ENCODE peak calls at places on chromosomes 12 and 14, in five cellular contexts. S is pancreas; V is astrocyte; W is retinal pigment epithelial cell; R is CD8-positive, alpha-beta memory T cell. C is an unnamed sample.

GRCh38 chr12:77689510-77690086 is 141.1 kb upstream of the NAV3 start:
- DNase-seq in S (no peak), V (no peak), W (no peak), R (no peak), C (no peak)

GRCh38 chr12:66502911-66503310 is 176.0 kb downstream of the GRIP1 start:
- DNase-seq in S (no peak), V (no peak), W (no peak), R (no peak), C (no peak)

GRCh38 chr14:95564060-95564459 is 29.2 kb downstream of the GLRX5 start:
- DNase-seq in S (peak; percentile 80), V (peak; percentile 46), W (no peak), R (no peak), C (no peak)

GRCh38 chr12:124581299-124581698 is 13.9 kb upstream of the NCOR2 start:
- DNase-seq in S (no peak), V (peak; percentile 76), W (no peak), R (no peak), C (no peak)

GRCh38 chr14:24310666-24311604 is at the start of gene LTB4R:
- DNase-seq in S (peak; percentile 90), V (peak; percentile 72), W (peak; percentile 45), R (peak; percentile 77), C (no peak)

GRCh38 chr12:87382959-87383591 is 646.1 kb downstream of the C12orf50 start:
- DNase-seq in S (no peak), V (no peak), W (no peak), R (no peak), C (no peak)

GRCh38 chr12:45605624-45606023 is 123.9 kb upstream of the ARID2 start:
- DNase-seq in S (no peak), V (no peak), W (no peak), R (no peak), C (no peak)

GRCh38 chr14:97224016-97224415 is 426.8 kb downstream of the VRK1 start:
- DNase-seq in S (no peak), V (no peak), W (no peak), R (no peak), C (no peak)

GRCh38 chr12:104055686-104056388 is 5.8 kb upstream of the GLT8D2 start:
- DNase-seq in S (peak; percentile 87), V (peak; percentile 42), W (no peak), R (no peak), C (no peak)

GRCh38 chr12:2537868-2538541 is 256.8 kb upstream of the FKBP4 start:
- DNase-seq in S (no peak), V (no peak), W (no peak), R (no peak), C (no peak)

GRCh38 chr12:30795660-30796507 is 41.1 kb upstream of the CAPRIN2 start:
- DNase-seq in S (peak; percentile 46), V (peak; percentile 77), W (no peak), R (peak; percentile 57), C (no peak)

GRCh38 chr12:52335598-52336262 is 14.5 kb upstream of the KRT83 start:
- DNase-seq in S (peak; percentile 62), V (no peak), W (no peak), R (no peak), C (no peak)
- H3K4me3 ChIP-seq in S (no peak overlapping the region), V (no peak overlapping the region), W (no peak overlapping the region), R (no peak overlapping the region), C (no peak overlapping the region)

DNA sequence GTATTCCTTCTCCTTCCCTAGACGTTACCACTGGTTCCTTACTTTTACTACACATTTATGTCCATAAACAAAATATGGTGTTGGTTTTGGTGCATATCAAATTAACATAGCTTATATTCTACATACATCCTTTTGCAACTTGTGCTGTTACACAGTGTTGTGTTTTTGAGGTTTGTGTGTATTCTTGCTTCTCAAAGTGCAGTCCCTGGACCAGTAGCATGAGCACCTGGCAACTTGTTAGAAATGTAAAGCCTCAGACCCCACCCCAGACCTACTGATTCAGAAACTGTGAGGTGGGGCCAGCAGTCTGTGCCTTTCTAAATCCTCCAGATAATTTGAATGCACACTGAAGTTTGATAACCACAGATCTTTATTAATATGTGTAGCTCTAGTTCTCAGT is 65.9 kb downstream of the RNFT2 start:
- DNase-seq in S (no peak), V (no peak), W (no peak), R (no peak), C (peak; percentile 51)
- H3K4me3 ChIP-seq in S (no peak overlapping the region), V (no peak overlapping the region), W (no peak overlapping the region), R (no peak overlapping the region), C (no peak overlapping the region)

GRCh38 chr14:61877050-61877390 is 114.8 kb downstream of the SNAPC1 start:
- DNase-seq in S (no peak), V (no peak), W (no peak), R (no peak), C (no peak)

GRCh38 chr14:61875483-61875882 is 113.3 kb downstream of the SNAPC1 start:
- DNase-seq in S (no peak), V (no peak), W (no peak), R (no peak), C (no peak)

GRCh38 chr14:61877768-61878167 is 115.5 kb downstream of the SNAPC1 start:
- DNase-seq in S (no peak), V (no peak), W (no peak), R (no peak), C (no peak)

GRCh38 chr14:61872452-61872851 is 110.2 kb downstream of the SNAPC1 start:
- DNase-seq in S (no peak), V (no peak), W (no peak), R (no peak), C (no peak)

DNA sequence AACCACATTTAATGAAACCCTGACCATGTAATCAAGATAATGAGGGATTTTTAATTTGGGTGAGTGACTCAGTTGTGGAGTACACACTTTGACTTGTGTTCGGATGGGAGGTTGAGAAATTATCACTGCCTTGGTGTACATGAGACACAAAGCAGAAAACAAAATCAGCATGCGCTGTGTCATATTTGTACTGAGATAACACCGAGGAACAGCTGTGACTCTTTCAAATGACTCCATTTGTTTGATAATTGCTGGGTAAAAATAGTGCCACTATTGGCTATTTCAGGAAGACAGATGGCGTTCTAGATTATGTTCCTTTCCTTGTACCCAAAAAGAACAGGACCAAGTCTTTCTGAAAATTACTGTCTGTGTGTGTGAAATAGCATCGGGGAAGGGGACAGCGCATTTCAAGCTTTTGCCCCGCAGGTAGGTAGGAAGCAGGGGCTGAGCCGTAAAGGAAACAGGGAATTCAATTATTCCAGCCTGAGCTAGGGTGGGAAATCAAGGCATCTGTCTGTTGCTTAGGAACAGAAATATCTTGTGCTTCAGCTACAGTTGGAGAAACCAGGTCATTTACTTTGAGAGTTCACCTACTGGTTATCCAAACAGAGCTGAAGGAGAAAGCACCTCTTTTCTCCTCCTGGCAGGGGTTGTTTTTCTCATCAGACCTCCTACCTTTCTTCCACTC is 114.3 kb downstream of the SNAPC1 start:
- DNase-seq in S (no peak), V (no peak), W (no peak), R (no peak), C (no peak)
- H3K4me3 ChIP-seq in S (no peak overlapping the region), V (no peak overlapping the region), W (no peak overlapping the region), R (no peak overlapping the region), C (no peak overlapping the region)

DNA sequence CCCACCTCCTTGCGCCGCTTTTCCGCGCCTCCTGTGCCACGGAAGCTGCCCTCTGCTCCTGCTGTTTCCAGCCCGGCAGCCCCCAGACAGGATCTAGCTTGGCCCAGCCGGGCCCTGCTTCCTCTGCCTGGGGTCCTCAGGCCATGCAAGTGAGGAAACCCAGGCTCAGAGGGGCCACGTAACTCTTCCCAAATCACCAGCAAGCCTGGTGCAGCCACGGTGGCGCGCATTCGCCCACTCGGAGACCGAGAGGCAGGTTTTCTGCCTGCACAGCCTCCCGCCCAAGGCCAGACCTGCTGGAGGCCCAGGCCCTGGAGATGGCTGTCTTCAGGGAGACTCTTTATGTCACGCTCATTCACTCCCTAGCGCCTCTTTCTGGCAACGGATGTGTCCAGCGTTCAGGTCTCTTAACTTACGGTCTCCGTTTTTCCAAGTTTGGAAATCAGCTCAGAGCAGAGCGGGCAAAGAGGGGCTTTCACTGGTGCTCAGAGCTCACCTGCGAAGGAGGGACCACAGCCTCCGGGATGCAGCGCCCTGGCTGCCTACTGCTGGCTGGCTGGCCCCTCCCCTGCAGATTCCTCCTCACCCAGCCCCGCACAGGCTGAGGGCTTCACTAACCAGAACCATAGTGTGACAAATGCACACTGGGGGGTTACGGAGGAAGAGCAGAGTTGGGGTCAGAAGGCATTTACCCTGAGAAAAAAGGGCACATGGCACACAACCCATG is 20.6 kb upstream of the CEP170B start:
- DNase-seq in S (no peak), V (no peak), W (no peak), R (no peak), C (no peak)
- H3K4me3 ChIP-seq in S (peak overlapping the region; percentile 39), V (no peak overlapping the region), W (peak overlapping the region; percentile 29), R (no peak overlapping the region), C (no peak overlapping the region)

GRCh38 chr12:109768901-109769670 is 55.5 kb downstream of the FAM222A start:
- DNase-seq in S (no peak), V (no peak), W (no peak), R (no peak), C (no peak)
- H3K4me3 ChIP-seq in S (no peak overlapping the region), V (no peak overlapping the region), W (no peak overlapping the region), R (no peak overlapping the region), C (no peak overlapping the region)

DNA sequence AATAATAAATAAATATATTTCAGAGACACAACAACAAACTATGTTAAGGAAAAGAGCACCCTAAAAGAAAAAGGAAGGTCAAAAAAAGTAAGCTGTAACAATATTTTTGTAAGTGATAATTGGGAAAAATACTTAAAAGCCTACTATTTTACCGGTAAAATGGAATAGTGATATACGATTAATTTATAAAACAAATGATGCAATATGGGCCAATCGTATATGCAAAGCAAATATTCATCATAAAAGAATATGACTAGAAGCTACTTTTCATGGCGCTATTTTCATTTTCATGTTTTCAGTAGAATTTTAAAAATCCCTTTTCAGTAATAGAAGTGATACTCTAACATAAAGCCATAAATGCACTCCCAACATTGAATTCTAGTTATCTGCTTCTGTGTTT is 131.0 kb upstream of the AMIGO2 start:
- DNase-seq in S (no peak), V (no peak), W (no peak), R (no peak), C (no peak)
- H3K4me3 ChIP-seq in S (no peak overlapping the region), V (no peak overlapping the region), W (no peak overlapping the region), R (peak overlapping the region; percentile 65), C (no peak overlapping the region)

DNA sequence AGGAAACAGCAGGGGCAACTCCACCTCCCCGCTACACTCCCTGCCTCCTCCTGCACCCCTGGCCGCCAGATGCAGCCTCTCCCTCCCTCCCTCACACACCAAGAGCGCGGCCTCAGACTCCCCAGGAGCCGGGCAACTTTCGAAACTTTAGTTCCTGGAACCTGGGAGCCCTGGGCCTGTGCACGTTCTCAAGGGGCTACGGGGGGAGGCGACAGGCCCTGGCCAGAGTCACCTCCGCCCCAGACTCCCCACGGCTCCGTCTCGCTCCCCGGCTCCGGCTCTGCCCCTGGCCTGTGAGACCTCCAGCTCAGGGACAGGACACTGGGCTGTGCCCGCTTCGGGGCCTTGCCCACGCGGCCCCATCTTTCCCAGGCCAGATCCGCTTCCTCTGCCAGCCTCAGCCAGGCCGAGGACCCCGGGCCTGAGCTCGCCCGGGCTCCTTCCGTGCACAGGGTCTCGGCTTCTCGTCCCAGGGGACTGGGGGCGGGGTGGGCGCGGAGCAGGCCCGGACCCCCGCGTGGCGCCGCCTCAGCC is 5.5 kb downstream of the AMN start:
- DNase-seq in S (no peak), V (no peak), W (no peak), R (no peak), C (no peak)
- H3K4me3 ChIP-seq in S (peak overlapping the region; percentile 35), V (peak overlapping the region; percentile 28), W (peak overlapping the region; percentile 29), R (peak overlapping the region; percentile 37), C (peak overlapping the region; percentile 54)

C was measured in Jurkat, Clone E6-1.